ENCODE peak calls at places on chromosomes 16 and 17, in six cellular contexts. R, A, U, G, H and J are unnamed samples.

GRCh38 chr16:17225551-17225950 is 245.2 kb downstream of the XYLT1 start:
- DNase-seq in A (no peak), H (no peak), U (no peak), G (no peak), R (no peak), J (no peak)

GRCh38 chr16:12976936-12977335 is 75.5 kb downstream of the SHISA9 start:
- DNase-seq in A (peak), R (no peak), U (no peak), H (no peak), G (no peak), J (no peak)

GRCh38 chr16:69286941-69287713 is 24.0 kb upstream of the VPS4A start:
- DNase-seq in U (peak), R (no peak), A (peak), G (peak), H (peak), J (no peak)

GRCh38 chr16:6047325-6047724 is 949.7 kb upstream of the EEF2KMT start:
- DNase-seq in H (no peak), U (no peak), G (no peak), A (no peak), R (no peak), J (no peak)

GRCh38 chr16:54194008-54194731 is 92.4 kb downstream of the IRX3 start:
- DNase-seq in A (no peak), H (peak), U (no peak), G (no peak), R (no peak), J (peak)

GRCh38 chr17:17315142-17315821 is 12.1 kb downstream of the NT5M start:
- DNase-seq in A (no peak), H (no peak), U (no peak), R (no peak), G (no peak), J (no peak)

GRCh38 chr17:30550512-30551273 is 73.5 kb downstream of the GOSR1 start:
- DNase-seq in A (peak), R (no peak), G (no peak), H (peak), U (no peak), J (no peak)

GRCh38 chr17:48308591-48308990 is 121.4 kb downstream of the SKAP1 start:
- DNase-seq in H (no peak), R (no peak), A (no peak), G (no peak), U (no peak), J (no peak)

GRCh38 chr17:35732806-35733136 is 1.3 kb downstream of the RASL10B start:
- DNase-seq in G (no peak), H (no peak), A (no peak), U (no peak), R (no peak), J (no peak)

GRCh38 chr17:50948711-50949110 is 82.6 kb upstream of the TOB1 start:
- DNase-seq in H (no peak), G (no peak), U (no peak), R (no peak), A (no peak), J (no peak)

GRCh38 chr17:77280304-77280910 is 139.6 kb downstream of the SEC14L1 start:
- DNase-seq in U (no peak), R (peak), H (no peak), G (no peak), A (peak), J (no peak)

GRCh38 chr16:65069090-65069489 is 52.8 kb downstream of the CDH11 start:
- DNase-seq in R (no peak), U (no peak), A (peak), G (no peak), H (peak), J (no peak)

GRCh38 chr16:49640606-49641005 is 215.3 kb downstream of the ZNF423 start:
- DNase-seq in A (no peak), G (no peak), U (no peak), R (no peak), H (no peak), J (no peak)

GRCh38 chr17:35236821-35237220 is 6.1 kb upstream of the SLFN5 start:
- DNase-seq in G (no peak), A (peak), U (no peak), H (no peak), R (no peak), J (no peak)

GRCh38 chr16:70589998-70590471 is 56.3 kb upstream of the IL34 start:
- DNase-seq in U (no peak), G (no peak), A (no peak), H (no peak), R (no peak), J (no peak)

GRCh38 chr17:78780335-78780734 is 1.7 kb downstream of the CYTH1 start:
- DNase-seq in A (no peak), H (no peak), U (no peak), R (no peak), G (no peak), J (no peak)

GRCh38 chr17:49557204-49558024 is 18.3 kb upstream of the NXPH3 start:
- DNase-seq in R (no peak), H (no peak), U (no peak), G (no peak), A (peak), J (no peak)

GRCh38 chr16:59192551-59193199 is 458.6 kb upstream of the GOT2 start:
- DNase-seq in H (no peak), R (no peak), U (peak), A (peak), G (no peak), J (no peak)

GRCh38 chr17:73359987-73360410 is 48.2 kb upstream of the CDC42EP4 start:
- DNase-seq in U (no peak), A (no peak), R (no peak), H (no peak), G (no peak), J (no peak)

GRCh38 chr17:57928898-57929297 is 26.3 kb downstream of the CUEDC1 start:
- DNase-seq in R (no peak), H (no peak), G (no peak), U (no peak), A (no peak), J (no peak)

GRCh38 chr17:72419866-72420774 is 299.3 kb downstream of the SOX9 start:
- DNase-seq in R (no peak), U (no peak), G (no peak), A (no peak), H (no peak), J (no peak)